ENCODE peak calls at places on chromosome 1, in five cellular contexts. R is GM19239; O is stimulated activated CD4-positive, alpha-beta T cell treated with anti-CD3 and anti-CD28 coated beads, TNF-alpha, amount 100 ng/mL, for 1 hour; N is AG10803; M is A673. H is an unnamed sample.

GRCh38 chr1:241611063-241611462 is 29.1 kb downstream of the CHML start:
- DNase-seq in R (peak), O (no peak), N (peak), M (peak), H (peak)

GRCh38 chr1:208036177-208036808 is 125.4 kb upstream of the CD34 start:
- DNase-seq in R (no peak), O (no peak), N (peak), M (no peak), H (peak)

GRCh38 chr1:232776526-232776925 is 28.7 kb upstream of the MAP10 start:
- DNase-seq in R (no peak), O (no peak), N (no peak), M (no peak), H (no peak)

GRCh38 chr1:7785108-7785507 is 1.0 kb downstream of the PER3 start:
- DNase-seq in R (no peak), O (no peak), N (no peak), M (no peak), H (no peak)

GRCh38 chr1:84605157-84605556 is 30.9 kb upstream of the CTBS start:
- DNase-seq in R (no peak), O (no peak), N (no peak), M (no peak), H (no peak)

GRCh38 chr1:234111458-234112142 is 207.1 kb downstream of the SLC35F3 start:
- DNase-seq in R (no peak), O (no peak), N (peak), M (no peak), H (no peak)

GRCh38 chr1:44723064-44723463 is 7.9 kb downstream of the RNU5D-1 start:
- DNase-seq in R (no peak), O (no peak), N (no peak), M (no peak), H (no peak)

GRCh38 chr1:119340861-119341261 is 27.7 kb upstream of the HAO2 start:
- DNase-seq in R (no peak), O (no peak), N (no peak), M (no peak), H (no peak)

GRCh38 chr1:20169932-20170331 is 16.0 kb upstream of the UBXN10 start:
- DNase-seq in R (no peak), O (no peak), N (no peak), M (no peak), H (no peak)

GRCh38 chr1:159594581-159594980 is 7.0 kb downstream of the APCS start:
- DNase-seq in R (no peak), O (no peak), N (peak), M (no peak), H (no peak)

GRCh38 chr1:115495111-115495510 is 146.7 kb upstream of the VANGL1 start:
- DNase-seq in R (no peak), O (no peak), N (no peak), M (no peak), H (no peak)

GRCh38 chr1:37817481-37817880 is 9.5 kb upstream of the YRDC start:
- DNase-seq in R (no peak), O (no peak), N (no peak), M (peak), H (no peak)

GRCh38 chr1:169201084-169201619 is 94.7 kb downstream of the ATP1B1 start:
- DNase-seq in R (no peak), O (no peak), N (peak), M (no peak), H (no peak)

GRCh38 chr1:208080396-208081276 is 163.5 kb downstream of the PLXNA2 start:
- DNase-seq in R (no peak), O (no peak), N (no peak), M (no peak), H (no peak)

GRCh38 chr1:180193371-180194047 is 36.6 kb upstream of the LHX4 start:
- DNase-seq in R (no peak), O (no peak), N (no peak), M (no peak), H (no peak)

GRCh38 chr1:89476072-89476471 is 48.6 kb upstream of the LRRC8B start:
- DNase-seq in R (no peak), O (no peak), N (no peak), M (no peak), H (no peak)

GRCh38 chr1:18234790-18235242 is 127.2 kb downstream of the IGSF21 start:
- DNase-seq in R (peak), O (no peak), N (peak), M (peak), H (peak)

GRCh38 chr1:47676311-47677054 is 238.6 kb downstream of the FOXD2 start:
- DNase-seq in R (no peak), O (no peak), N (no peak), M (no peak), H (no peak)

GRCh38 chr1:67773462-67773861 is 59.8 kb downstream of the GNG12 start:
- DNase-seq in R (no peak), O (no peak), N (no peak), M (no peak), H (no peak)

GRCh38 chr1:94143809-94144176 is 22.8 kb upstream of the ABCA4 start:
- DNase-seq in R (no peak), O (no peak), N (no peak), M (no peak), H (no peak)

GRCh38 chr1:227949341-227949921 is 1.7 kb upstream of the WNT9A start:
- DNase-seq in R (no peak), O (no peak), N (no peak), M (no peak), H (peak)

GRCh38 chr1:100440075-100440809 is 87.9 kb downstream of the CDC14A start:
- DNase-seq in R (no peak), O (peak), N (no peak), M (no peak), H (peak)

GRCh38 chr1:69401894-69402293 is 165.8 kb upstream of the LRRC7 start:
- DNase-seq in R (no peak), O (no peak), N (no peak), M (no peak), H (no peak)

GRCh38 chr1:59027176-59027575 is 243.3 kb upstream of the JUN start:
- DNase-seq in R (no peak), O (no peak), N (peak), M (no peak), H (no peak)

GRCh38 chr1:76640092-76640491 is 227.2 kb upstream of the ST6GALNAC5 start:
- DNase-seq in R (no peak), O (no peak), N (peak), M (no peak), H (no peak)

GRCh38 chr1:231460614-231461013 is 38.5 kb upstream of the EGLN1 start:
- DNase-seq in R (peak), O (peak), N (peak), M (no peak), H (peak)

GRCh38 chr1:1213153-1213918 is 617 bp downstream of the TNFRSF4 start:
- DNase-seq in R (no peak), O (no peak), N (no peak), M (no peak), H (no peak)

GRCh38 chr1:31627301-31627929 is 9.9 kb downstream of the HCRTR1 start:
- DNase-seq in R (no peak), O (no peak), N (no peak), M (no peak), H (no peak)

GRCh38 chr1:74684301-74684700 is 10.7 kb upstream of the ERICH3 start:
- DNase-seq in R (no peak), O (no peak), N (no peak), M (no peak), H (no peak)

GRCh38 chr1:160827418-160827817 is 31.4 kb downstream of the LY9 start:
- DNase-seq in R (no peak), O (no peak), N (peak), M (no peak), H (no peak)

GRCh38 chr1:6157528-6158174 is 22.5 kb downstream of the CHD5 start:
- DNase-seq in R (no peak), O (no peak), N (no peak), M (peak), H (no peak)

GRCh38 chr1:23980725-23981063 is 567 bp upstream of the SRSF10 start:
- DNase-seq in R (peak), O (peak), N (peak), M (no peak), H (peak)

GRCh38 chr1:230568008-230568407 is 74.3 kb upstream of the COG2 start:
- DNase-seq in R (no peak), O (no peak), N (peak), M (no peak), H (no peak)

GRCh38 chr1:221316491-221317056 is 425.3 kb downstream of the DUSP10 start:
- DNase-seq in R (no peak), O (no peak), N (peak), M (no peak), H (no peak)

GRCh38 chr1:10495475-10495817 is 20.7 kb downstream of the PEX14 start:
- DNase-seq in R (no peak), O (no peak), N (no peak), M (no peak), H (no peak)

H was measured in GM13977.